ENCODE peak calls at places on chromosomes 12 and 14, in ten cellular contexts. P is endothelial cell; C is mesothelial cell of epicardium; Z is NB4; T is RPMI8226; Y is hippocampal formation; H is NCI-H1417; F is activated CD4-positive, alpha-beta T cell treated with anti-CD3 and anti-CD28 coated beads, Interleukin-2, amount 10 ng/mL, durations not matched to agents 7 days and 5 days; W is neural progenitor cell; G is cardiac muscle cell. I is an unnamed sample.

GRCh38 chr14:33671556-33671955 is 279.3 kb downstream of the EGLN3 start:
- DNase-seq in P (no peak), C (no peak), Z (no peak), T (no peak), Y (no peak), H (no peak), F (no peak), W (no peak), G (no peak), I (no peak)

GRCh38 chr14:65927871-65928270 is 515.3 kb downstream of the FUT8 start:
- DNase-seq in P (no peak), C (no peak), Z (no peak), T (no peak), Y (no peak), H (peak), F (peak), W (peak), G (no peak), I (no peak)

GRCh38 chr12:60205500-60205899 is 609.7 kb downstream of the SLC16A7 start:
- DNase-seq in P (no peak), C (no peak), Z (no peak), T (no peak), Y (no peak), H (no peak), F (no peak), W (peak), G (peak), I (no peak)

GRCh38 chr12:24562761-24563392 is 386.0 kb downstream of the BCAT1 start:
- DNase-seq in P (peak), C (no peak), Z (no peak), T (no peak), Y (no peak), H (peak), F (no peak), W (peak), G (peak), I (peak)

GRCh38 chr12:116397148-116397547 is 119.7 kb upstream of the MED13L start:
- DNase-seq in P (no peak), C (no peak), Z (no peak), T (no peak), Y (no peak), H (no peak), F (no peak), W (no peak), G (no peak), I (no peak)

GRCh38 chr12:2297658-2298057 is 244.9 kb downstream of the CACNA1C start:
- DNase-seq in P (no peak), C (no peak), Z (no peak), T (no peak), Y (no peak), H (no peak), F (no peak), W (no peak), G (no peak), I (no peak)

GRCh38 chr12:104669057-104669770 is 212.5 kb downstream of the CHST11 start:
- DNase-seq in P (no peak), C (no peak), Z (peak), T (no peak), Y (peak), H (peak), F (no peak), W (peak), G (peak), I (peak)

GRCh38 chr14:68013326-68013725 is 193.7 kb downstream of the RAD51B start:
- DNase-seq in P (no peak), C (no peak), Z (no peak), T (no peak), Y (no peak), H (no peak), F (no peak), W (no peak), G (no peak), I (no peak)

GRCh38 chr12:113276946-113277500 is 55.8 kb downstream of the TPCN1 start:
- DNase-seq in P (no peak), C (no peak), Z (no peak), T (no peak), Y (no peak), H (no peak), F (no peak), W (no peak), G (no peak), I (no peak)

GRCh38 chr12:124428136-124428791 is 133.4 kb downstream of the RFLNA start:
- DNase-seq in P (no peak), C (no peak), Z (peak), T (no peak), Y (peak), H (peak), F (no peak), W (no peak), G (no peak), I (no peak)

GRCh38 chr14:94109915-94110250 is 653 bp upstream of the IFI27 start:
- DNase-seq in P (no peak), C (no peak), Z (no peak), T (no peak), Y (no peak), H (no peak), F (no peak), W (no peak), G (no peak), I (no peak)

GRCh38 chr12:110741371-110741770 is 1.3 kb downstream of the PPP1CC start:
- DNase-seq in P (no peak), C (no peak), Z (peak), T (peak), Y (no peak), H (no peak), F (peak), W (no peak), G (no peak), I (no peak)

GRCh38 chr12:7091660-7092228 is 501 bp downstream of the C1R start:
- DNase-seq in P (no peak), C (no peak), Z (no peak), T (no peak), Y (no peak), H (no peak), F (no peak), W (no peak), G (no peak), I (no peak)

I was measured in midbrain.